ENCODE peak calls at places on chromosome 11, in seven cellular contexts. R is H9, B is trophoblast cell, M is IMR-90, O is mesenchymal stem cell, L is H1, Z is mesendoderm. Y is an unnamed sample.

GRCh38 chr11:87661270-87661669 is 514.0 kb downstream of the RAB38 start:
- DNase-seq in R (no peak), B (no peak), M (no peak), O (no peak), L (no peak), Z (no peak), Y (no peak)

GRCh38 chr11:44011797-44012196 is 36.0 kb upstream of the ACCSL start:
- DNase-seq in R (no peak), B (peak; percentile 13), M (peak; percentile 66), O (no peak), L (no peak), Z (no peak), Y (no peak)

GRCh38 chr11:43419460-43419859 is 60.7 kb downstream of the TTC17 start:
- DNase-seq in R (no peak), B (peak; percentile 62), M (peak; percentile 53), O (peak; percentile 54), L (no peak), Z (peak; percentile 36), Y (no peak)

GRCh38 chr11:77196961-77197360 is 68.9 kb downstream of the MYO7A start:
- DNase-seq in R (no peak), B (no peak), M (no peak), O (no peak), L (no peak), Z (no peak), Y (no peak)

GRCh38 chr11:12393691-12394090 is 16.3 kb downstream of the PARVA start:
- DNase-seq in R (no peak), B (peak; percentile 46), M (no peak), O (no peak), L (no peak), Z (no peak), Y (no peak)

GRCh38 chr11:17760102-17761029 is 25.8 kb downstream of the KCNC1 start:
- DNase-seq in R (peak; percentile 92), B (peak; percentile 70), M (peak; percentile 39), O (peak; percentile 41), L (peak; percentile 84), Z (peak; percentile 86), Y (peak; percentile 63)

GRCh38 chr11:101583180-101584128 is at the start of gene TRPC6:
- DNase-seq in R (peak; percentile 78), B (peak; percentile 10), M (peak; percentile 47), O (peak; percentile 25), L (peak; percentile 80), Z (peak; percentile 76), Y (no peak)

GRCh38 chr11:83027794-83028193 is 43.9 kb downstream of the RAB30 start:
- DNase-seq in R (no peak), B (no peak), M (no peak), O (no peak), L (no peak), Z (no peak), Y (no peak)

GRCh38 chr11:47220401-47220821 is 5.6 kb downstream of the DDB2 start:
- DNase-seq in R (no peak), B (no peak), M (peak; percentile 82), O (peak; percentile 93), L (no peak), Z (no peak), Y (no peak)

GRCh38 chr11:23563591-23563990 is 703.3 kb upstream of the CCDC179 start:
- DNase-seq in R (no peak), B (no peak), M (no peak), O (no peak), L (no peak), Z (no peak), Y (no peak)

GRCh38 chr11:34585870-34586654 is 34.8 kb upstream of the EHF start:
- DNase-seq in R (no peak), B (peak; percentile 75), M (peak; percentile 71), O (peak; percentile 56), L (no peak), Z (peak; percentile 73), Y (peak; percentile 52)

GRCh38 chr11:71446942-71447688 is 1.1 kb downstream of the DHCR7 start:
- DNase-seq in R (no peak), B (peak; percentile 12), M (peak; percentile 66), O (peak; percentile 90), L (no peak), Z (peak; percentile 23), Y (no peak)

GRCh38 chr11:33801821-33802413 is 27.6 kb upstream of the FBXO3 start:
- DNase-seq in R (no peak), B (no peak), M (no peak), O (no peak), L (no peak), Z (peak; percentile 45), Y (peak; percentile 26)

GRCh38 chr11:88174627-88175003 is 628 bp downstream of the RAB38 start:
- DNase-seq in R (peak; percentile 41), B (peak; percentile 42), M (peak; percentile 86), O (peak; percentile 90), L (no peak), Z (peak; percentile 51), Y (peak; percentile 29)

GRCh38 chr11:45857834-45858492 is 10.7 kb downstream of the CRY2 start:
- DNase-seq in R (no peak), B (peak; percentile 42), M (peak; percentile 84), O (peak; percentile 96), L (no peak), Z (no peak), Y (no peak)

GRCh38 chr11:75259711-75260110 is 19.1 kb downstream of the TPBGL start:
- DNase-seq in R (peak; percentile 27), B (no peak), M (no peak), O (peak; percentile 19), L (no peak), Z (no peak), Y (no peak)

GRCh38 chr11:58576792-58577440 is 1.3 kb upstream of the LPXN start:
- DNase-seq in R (no peak), B (peak; percentile 3), M (peak; percentile 66), O (peak; percentile 79), L (no peak), Z (peak; percentile 14), Y (no peak)

GRCh38 chr11:34425863-34426262 is 12.9 kb upstream of the CAT start:
- DNase-seq in R (no peak), B (no peak), M (no peak), O (no peak), L (no peak), Z (no peak), Y (no peak)

GRCh38 chr11:118006153-118006534 is 19.9 kb downstream of the IL10RA start:
- DNase-seq in R (no peak), B (no peak), M (no peak), O (no peak), L (peak; percentile 13), Z (no peak), Y (no peak)

GRCh38 chr11:2085251-2086066 is 53.7 kb downstream of the IGF2 start:
- DNase-seq in R (no peak), B (no peak), M (no peak), O (no peak), L (no peak), Z (no peak), Y (no peak)

GRCh38 chr11:13429836-13430235 is 33.2 kb downstream of the BTBD10 start:
- DNase-seq in R (no peak), B (no peak), M (no peak), O (no peak), L (no peak), Z (no peak), Y (no peak)

GRCh38 chr11:13434247-13435205 is 28.5 kb downstream of the BTBD10 start:
- DNase-seq in R (no peak), B (peak; percentile 39), M (peak; percentile 12), O (peak; percentile 30), L (no peak), Z (peak; percentile 90), Y (no peak)

GRCh38 chr11:13427440-13427839 is 35.6 kb downstream of the BTBD10 start:
- DNase-seq in R (no peak), B (no peak), M (no peak), O (no peak), L (no peak), Z (no peak), Y (no peak)

GRCh38 chr11:13429288-13429687 is 33.7 kb downstream of the BTBD10 start:
- DNase-seq in R (no peak), B (no peak), M (no peak), O (no peak), L (no peak), Z (no peak), Y (no peak)

GRCh38 chr11:13433437-13433836 is 29.6 kb downstream of the BTBD10 start:
- DNase-seq in R (no peak), B (no peak), M (no peak), O (no peak), L (no peak), Z (no peak), Y (no peak)
- H3K4me2 ChIP-seq in R (no peak overlapping the region), B (no peak overlapping the region), M (no peak overlapping the region), O (no peak overlapping the region), L (no peak overlapping the region), Z (no peak overlapping the region), Y (no peak overlapping the region)

GRCh38 chr11:60691636-60692035 is 7.8 kb upstream of the MS4A8 start:
- DNase-seq in R (no peak), B (no peak), M (no peak), O (no peak), L (no peak), Z (no peak), Y (no peak)
- H3K4ac ChIP-seq in R (no peak overlapping the region), B (no peak overlapping the region), M (no peak overlapping the region), O (no peak overlapping the region), L (no peak overlapping the region), Z (no peak overlapping the region), Y (no peak overlapping the region)

DNA sequence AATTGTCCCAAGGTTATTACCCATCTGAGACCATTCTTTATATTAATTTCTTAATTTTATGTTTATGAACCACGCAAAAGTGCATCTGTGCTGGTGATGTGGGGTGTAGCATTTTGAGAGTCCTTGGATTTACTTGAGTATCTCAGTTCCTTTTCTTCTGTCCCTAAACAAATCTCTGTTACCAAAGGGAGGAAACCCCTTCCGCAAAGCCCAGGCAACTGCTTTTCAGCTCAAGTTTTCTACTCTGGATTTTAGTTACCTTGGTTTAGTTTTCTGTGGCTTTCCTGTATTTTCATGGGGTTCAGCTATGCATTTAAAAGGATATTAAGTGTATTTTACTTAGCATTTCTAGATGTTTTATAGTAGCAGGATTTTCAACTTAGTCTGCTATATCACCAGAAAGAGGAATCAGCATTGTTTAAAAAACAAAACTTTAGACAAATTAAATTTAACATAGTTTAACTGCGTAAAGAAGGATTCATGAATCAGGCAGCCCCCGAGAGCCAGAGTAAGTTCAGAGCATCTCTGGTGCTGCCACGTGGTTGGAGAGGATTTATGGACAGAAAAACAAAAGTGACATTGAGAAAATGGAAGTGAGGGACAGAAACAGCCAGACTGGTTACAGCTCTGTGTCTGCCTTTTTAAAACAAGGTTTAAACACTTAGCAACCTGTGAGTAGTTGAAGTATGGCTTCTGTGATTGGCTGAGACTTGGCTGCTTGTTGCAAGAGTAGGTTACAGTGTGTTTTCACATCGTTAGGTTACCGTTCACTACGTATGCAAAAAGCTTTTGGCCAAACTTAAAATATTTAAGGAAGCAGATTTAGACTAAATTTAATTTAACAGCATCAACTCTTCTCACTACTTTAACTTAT is 9.6 kb downstream of the ADM start:
- DNase-seq in R (peak; percentile 34), B (peak; percentile 69), M (peak; percentile 71), O (peak; percentile 78), L (no peak), Z (peak; percentile 60), Y (no peak)
- H3K4me2 ChIP-seq in R (no peak overlapping the region), B (no peak overlapping the region), M (no peak overlapping the region), O (no peak overlapping the region), L (no peak overlapping the region), Z (no peak overlapping the region), Y (no peak overlapping the region)

DNA sequence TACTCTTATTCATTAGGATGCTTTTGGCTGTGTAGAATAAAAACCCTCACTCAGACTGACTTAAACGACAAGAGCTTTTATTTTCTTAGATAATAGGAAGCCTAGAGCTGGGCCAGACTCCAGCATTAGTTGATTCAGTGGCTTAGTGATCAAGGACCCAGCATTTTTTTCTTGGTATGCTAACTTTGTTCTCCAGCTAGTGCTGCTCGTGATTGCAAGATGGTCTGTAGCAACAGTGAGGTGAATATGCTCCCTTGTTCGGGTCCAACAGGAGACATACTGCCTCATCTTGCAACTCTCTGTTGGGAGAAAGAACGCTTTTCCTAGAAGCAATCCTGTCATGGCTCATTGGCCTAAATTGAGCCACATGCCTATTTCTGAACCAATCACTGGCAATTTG is 33.5 kb downstream of the INSC start:
- DNase-seq in R (no peak), B (no peak), M (peak; percentile 56), O (no peak), L (peak; percentile 2), Z (no peak), Y (no peak)
- H3K4ac ChIP-seq in R (no peak overlapping the region), B (no peak overlapping the region), M (no peak overlapping the region), O (no peak overlapping the region), L (no peak overlapping the region), Z (no peak overlapping the region), Y (no peak overlapping the region)